ENCODE peak calls at places on chromosomes 2 and 18, in nine cellular contexts. One of them, this sample, is unnamed.

GRCh38 chr2:190948671-190949070 is 65.3 kb downstream of the STAT1 start:
- DNase-seq in heart left ventricle: no peak
- DNase-seq in body of pancreas: peak
- DNase-seq in ovary: no peak
- DNase-seq in sigmoid colon: no peak
- DNase-seq in uterus: no peak
- DNase-seq in A549: no peak
- DNase-seq in esophagus muscularis mucosa: no peak
- DNase-seq in H54: peak
- DNase-seq in this sample: no peak

GRCh38 chr2:121505005-121505404 is 25.7 kb upstream of the RNU4ATAC start:
- DNase-seq in esophagus muscularis mucosa: no peak
- DNase-seq in sigmoid colon: no peak
- DNase-seq in uterus: no peak
- DNase-seq in ovary: no peak
- DNase-seq in H54: peak
- DNase-seq in A549: peak
- DNase-seq in body of pancreas: no peak
- DNase-seq in heart left ventricle: no peak
- DNase-seq in this sample: no peak

GRCh38 chr2:111659361-111660281 is 224.4 kb downstream of the ANAPC1 start:
- DNase-seq in uterus: peak
- DNase-seq in heart left ventricle: peak
- DNase-seq in sigmoid colon: peak
- DNase-seq in body of pancreas: peak
- DNase-seq in esophagus muscularis mucosa: peak
- DNase-seq in A549: peak
- DNase-seq in ovary: no peak
- DNase-seq in H54: peak
- DNase-seq in this sample: peak

GRCh38 chr2:197307933-197308521 is 2.6 kb downstream of the ANKRD44 start:
- DNase-seq in uterus: no peak
- DNase-seq in ovary: no peak
- DNase-seq in sigmoid colon: no peak
- DNase-seq in body of pancreas: no peak
- DNase-seq in A549: no peak
- DNase-seq in H54: no peak
- DNase-seq in heart left ventricle: no peak
- DNase-seq in esophagus muscularis mucosa: no peak
- DNase-seq in this sample: no peak

GRCh38 chr18:35618289-35618688 is 36.7 kb downstream of the GALNT1 start:
- DNase-seq in esophagus muscularis mucosa: no peak
- DNase-seq in sigmoid colon: no peak
- DNase-seq in H54: no peak
- DNase-seq in ovary: no peak
- DNase-seq in A549: no peak
- DNase-seq in uterus: no peak
- DNase-seq in body of pancreas: no peak
- DNase-seq in heart left ventricle: no peak
- DNase-seq in this sample: no peak

GRCh38 chr2:218860950-218861381 is 1.4 kb downstream of the WNT6 start:
- DNase-seq in A549: no peak
- DNase-seq in ovary: peak
- DNase-seq in heart left ventricle: peak
- DNase-seq in sigmoid colon: peak
- DNase-seq in esophagus muscularis mucosa: no peak
- DNase-seq in uterus: peak
- DNase-seq in H54: no peak
- DNase-seq in body of pancreas: no peak
- DNase-seq in this sample: no peak

GRCh38 chr2:237700583-237701032 is 73.2 kb downstream of the LRRFIP1 start:
- DNase-seq in esophagus muscularis mucosa: no peak
- DNase-seq in sigmoid colon: peak
- DNase-seq in H54: no peak
- DNase-seq in A549: no peak
- DNase-seq in ovary: no peak
- DNase-seq in body of pancreas: no peak
- DNase-seq in heart left ventricle: peak
- DNase-seq in uterus: peak
- DNase-seq in this sample: no peak

GRCh38 chr2:28406276-28407096 is 13.8 kb downstream of the FOSL2 start:
- DNase-seq in H54: peak
- DNase-seq in body of pancreas: peak
- DNase-seq in uterus: no peak
- DNase-seq in sigmoid colon: peak
- DNase-seq in esophagus muscularis mucosa: no peak
- DNase-seq in A549: no peak
- DNase-seq in ovary: peak
- DNase-seq in heart left ventricle: peak
- DNase-seq in this sample: no peak

GRCh38 chr2:167581961-167582574 is 665.3 kb downstream of the STK39 start:
- DNase-seq in H54: no peak
- DNase-seq in ovary: no peak
- DNase-seq in body of pancreas: no peak
- DNase-seq in A549: no peak
- DNase-seq in heart left ventricle: no peak
- DNase-seq in esophagus muscularis mucosa: no peak
- DNase-seq in sigmoid colon: no peak
- DNase-seq in uterus: no peak
- DNase-seq in this sample: no peak

GRCh38 chr2:109284816-109285215 is 155.8 kb downstream of the SH3RF3 start:
- DNase-seq in H54: no peak
- DNase-seq in esophagus muscularis mucosa: no peak
- DNase-seq in uterus: peak
- DNase-seq in sigmoid colon: peak
- DNase-seq in body of pancreas: no peak
- DNase-seq in heart left ventricle: peak
- DNase-seq in ovary: no peak
- DNase-seq in A549: no peak
- DNase-seq in this sample: no peak

GRCh38 chr2:234495801-234496441 is 960 bp downstream of the ARL4C start:
- DNase-seq in A549: peak
- DNase-seq in heart left ventricle: no peak
- DNase-seq in sigmoid colon: no peak
- DNase-seq in ovary: peak
- DNase-seq in body of pancreas: peak
- DNase-seq in uterus: no peak
- DNase-seq in esophagus muscularis mucosa: no peak
- DNase-seq in H54: no peak
- DNase-seq in this sample: peak

GRCh38 chr2:172861632-172862031 is 126.0 kb downstream of the RAPGEF4 start:
- DNase-seq in H54: no peak
- DNase-seq in body of pancreas: no peak
- DNase-seq in A549: no peak
- DNase-seq in sigmoid colon: no peak
- DNase-seq in heart left ventricle: no peak
- DNase-seq in esophagus muscularis mucosa: peak
- DNase-seq in uterus: no peak
- DNase-seq in ovary: no peak
- DNase-seq in this sample: no peak

GRCh38 chr18:58952871-58953270 is 88.2 kb downstream of the ZNF532 start:
- DNase-seq in ovary: no peak
- DNase-seq in A549: peak
- DNase-seq in sigmoid colon: no peak
- DNase-seq in heart left ventricle: no peak
- DNase-seq in body of pancreas: no peak
- DNase-seq in esophagus muscularis mucosa: no peak
- DNase-seq in uterus: no peak
- DNase-seq in H54: no peak
- DNase-seq in this sample: no peak

GRCh38 chr2:203399031-203399430 is 70.8 kb downstream of the ABI2 start:
- DNase-seq in A549: no peak
- DNase-seq in body of pancreas: no peak
- DNase-seq in esophagus muscularis mucosa: no peak
- DNase-seq in heart left ventricle: no peak
- DNase-seq in ovary: no peak
- DNase-seq in H54: no peak
- DNase-seq in uterus: no peak
- DNase-seq in sigmoid colon: no peak
- DNase-seq in this sample: no peak

GRCh38 chr2:37582371-37582770 is 89.1 kb downstream of the CDC42EP3 start:
- DNase-seq in uterus: no peak
- DNase-seq in heart left ventricle: no peak
- DNase-seq in ovary: no peak
- DNase-seq in H54: no peak
- DNase-seq in A549: no peak
- DNase-seq in esophagus muscularis mucosa: no peak
- DNase-seq in sigmoid colon: no peak
- DNase-seq in body of pancreas: no peak
- DNase-seq in this sample: no peak

GRCh38 chr2:159793265-159793664 is 4.7 kb downstream of the CD302 start:
- DNase-seq in heart left ventricle: no peak
- DNase-seq in sigmoid colon: no peak
- DNase-seq in uterus: no peak
- DNase-seq in body of pancreas: no peak
- DNase-seq in esophagus muscularis mucosa: no peak
- DNase-seq in H54: no peak
- DNase-seq in A549: no peak
- DNase-seq in ovary: no peak
- DNase-seq in this sample: no peak

GRCh38 chr2:159788218-159788617 is 9.8 kb downstream of the CD302 start:
- DNase-seq in body of pancreas: no peak
- DNase-seq in uterus: no peak
- DNase-seq in heart left ventricle: no peak
- DNase-seq in H54: no peak
- DNase-seq in esophagus muscularis mucosa: no peak
- DNase-seq in A549: no peak
- DNase-seq in sigmoid colon: no peak
- DNase-seq in ovary: no peak
- DNase-seq in this sample: no peak

GRCh38 chr2:159795781-159796667 is 2.0 kb downstream of the CD302 start:
- DNase-seq in H54: no peak
- DNase-seq in esophagus muscularis mucosa: no peak
- DNase-seq in ovary: no peak
- DNase-seq in body of pancreas: no peak
- DNase-seq in heart left ventricle: no peak
- DNase-seq in uterus: no peak
- DNase-seq in sigmoid colon: no peak
- DNase-seq in A549: no peak
- DNase-seq in this sample: no peak

GRCh38 chr2:159790323-159790722 is 7.7 kb downstream of the CD302 start:
- DNase-seq in ovary: no peak
- DNase-seq in sigmoid colon: no peak
- DNase-seq in body of pancreas: no peak
- DNase-seq in H54: no peak
- DNase-seq in esophagus muscularis mucosa: no peak
- DNase-seq in heart left ventricle: no peak
- DNase-seq in uterus: no peak
- DNase-seq in A549: no peak
- DNase-seq in this sample: no peak

DNA sequence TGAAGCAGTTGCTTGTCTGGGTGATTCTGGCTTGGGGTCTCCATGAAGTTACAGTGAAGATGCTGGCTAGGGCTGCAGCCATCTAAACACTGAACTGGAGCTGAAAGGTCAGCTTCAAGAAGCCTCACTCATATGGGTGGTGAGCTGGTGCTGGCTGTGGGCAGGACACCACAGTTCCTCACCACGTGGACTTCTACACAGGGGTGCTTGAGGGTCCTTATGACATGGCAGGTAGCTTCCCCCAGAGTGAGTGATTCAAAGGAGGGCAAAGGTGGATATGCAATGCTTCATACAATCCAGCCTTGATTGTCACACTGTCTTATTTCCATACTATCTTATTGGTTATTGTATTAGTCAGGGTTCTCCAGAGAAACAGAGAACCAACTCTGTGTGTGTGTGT is 6.0 kb downstream of the CD302 start:
- DNase-seq in body of pancreas: no peak
- DNase-seq in A549: no peak
- DNase-seq in heart left ventricle: no peak
- DNase-seq in H54: no peak
- DNase-seq in esophagus muscularis mucosa: no peak
- DNase-seq in ovary: no peak
- DNase-seq in uterus: no peak
- DNase-seq in sigmoid colon: no peak
- DNase-seq in this sample: no peak
- TF ChIP-seq POLR2A in body of pancreas: no peak
- TF ChIP-seq POLR2A in A549: no peak
- TF ChIP-seq POLR2A in heart left ventricle: no peak
- TF ChIP-seq POLR2A in H54: no peak
- TF ChIP-seq POLR2A in esophagus muscularis mucosa: no peak
- TF ChIP-seq POLR2A in ovary: no peak
- TF ChIP-seq POLR2A in uterus: no peak
- TF ChIP-seq POLR2A in sigmoid colon: no peak
- TF ChIP-seq POLR2A in this sample: no peak

GRCh38 chr2:105398522-105399206 is at the start of gene FHL2:
- DNase-seq in heart left ventricle: peak
- DNase-seq in esophagus muscularis mucosa: no peak
- DNase-seq in uterus: peak
- DNase-seq in A549: peak
- DNase-seq in H54: peak
- DNase-seq in ovary: peak
- DNase-seq in sigmoid colon: peak
- DNase-seq in body of pancreas: peak
- DNase-seq in this sample: peak
- TF ChIP-seq POLR2A in heart left ventricle: peak
- TF ChIP-seq POLR2A in esophagus muscularis mucosa: peak
- TF ChIP-seq POLR2A in uterus: peak
- TF ChIP-seq POLR2A in A549: peak
- TF ChIP-seq POLR2A in H54: peak
- TF ChIP-seq POLR2A in ovary: peak
- TF ChIP-seq POLR2A in sigmoid colon: peak
- TF ChIP-seq POLR2A in body of pancreas: no peak
- TF ChIP-seq POLR2A in this sample: peak

GRCh38 chr2:99337164-99337930 is at the start of gene EIF5B:
- DNase-seq in heart left ventricle: peak
- DNase-seq in esophagus muscularis mucosa: peak
- DNase-seq in sigmoid colon: peak
- DNase-seq in uterus: peak
- DNase-seq in A549: peak
- DNase-seq in ovary: peak
- DNase-seq in body of pancreas: peak
- DNase-seq in H54: peak
- DNase-seq in this sample: peak
- TF ChIP-seq POLR2A in heart left ventricle: peak
- TF ChIP-seq POLR2A in esophagus muscularis mucosa: no peak
- TF ChIP-seq POLR2A in sigmoid colon: peak
- TF ChIP-seq POLR2A in uterus: peak
- TF ChIP-seq POLR2A in A549: peak
- TF ChIP-seq POLR2A in ovary: peak
- TF ChIP-seq POLR2A in body of pancreas: peak
- TF ChIP-seq POLR2A in H54: peak
- TF ChIP-seq POLR2A in this sample: peak

DNA sequence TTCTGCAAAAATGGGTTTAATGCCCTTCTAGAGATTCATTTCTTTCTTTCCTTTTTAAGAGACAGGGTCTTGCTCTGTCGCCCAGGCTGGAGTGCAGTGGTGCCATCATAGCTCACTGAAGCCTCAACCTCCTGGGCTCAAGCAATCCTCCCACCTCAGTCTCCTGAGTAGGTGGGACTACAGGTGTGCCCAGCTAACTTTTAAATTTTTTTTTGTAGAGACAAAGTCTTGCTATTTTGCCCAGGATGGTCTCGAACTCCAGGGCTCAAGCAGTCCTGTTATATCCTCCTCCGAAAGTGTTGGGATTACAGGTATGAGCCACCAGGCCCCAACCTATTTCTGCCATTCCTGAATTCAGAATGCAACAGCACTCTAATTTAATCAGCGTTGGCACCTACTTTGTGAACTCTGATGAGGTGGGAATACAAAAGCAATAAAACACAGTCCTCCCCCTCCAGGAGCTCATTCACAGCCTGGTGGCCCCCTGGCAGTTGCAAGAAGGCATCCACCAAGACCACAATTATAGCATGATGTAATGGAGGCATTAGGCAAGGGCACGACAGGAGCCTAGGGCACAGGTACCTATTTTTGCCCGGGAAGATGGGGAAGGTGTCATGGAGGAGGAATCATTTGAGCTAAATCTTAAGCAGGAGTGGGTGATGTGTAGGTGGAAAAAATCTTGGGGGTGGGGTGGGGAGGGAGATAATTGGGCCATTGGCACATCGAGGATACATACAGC is 5.1 kb downstream of the RHOB start:
- DNase-seq in body of pancreas: no peak
- DNase-seq in sigmoid colon: peak
- DNase-seq in heart left ventricle: no peak
- DNase-seq in ovary: no peak
- DNase-seq in esophagus muscularis mucosa: no peak
- DNase-seq in A549: no peak
- DNase-seq in H54: no peak
- DNase-seq in uterus: peak
- DNase-seq in this sample: no peak
- TF ChIP-seq POLR2A in body of pancreas: peak
- TF ChIP-seq POLR2A in sigmoid colon: no peak
- TF ChIP-seq POLR2A in heart left ventricle: no peak
- TF ChIP-seq POLR2A in ovary: no peak
- TF ChIP-seq POLR2A in esophagus muscularis mucosa: no peak
- TF ChIP-seq POLR2A in A549: no peak
- TF ChIP-seq POLR2A in H54: no peak
- TF ChIP-seq POLR2A in uterus: no peak
- TF ChIP-seq POLR2A in this sample: no peak

This sample was measured in thyroid gland.